ENCODE peak calls at places on chromosomes 6 and 20, in five cellular contexts. L is keratinocyte, A is Peyer's patch, O is NCI-H1436 treated with DMSO at 0.1 percent for 48 hours, I is HCEC 1CT. K is an unnamed sample.

GRCh38 chr6:160264213-160264612 is 5.6 kb upstream of the SLC22A2 start:
- DNase-seq in L (no peak), A (no peak), O (no peak), I (no peak), K (no peak)

GRCh38 chr20:1718604-1719384 is 61.2 kb upstream of the SIRPG start:
- DNase-seq in L (peak), A (no peak), O (no peak), I (peak), K (peak)

GRCh38 chr20:62266340-62266739 is 28.0 kb downstream of the OSBPL2 start:
- DNase-seq in L (no peak), A (no peak), O (no peak), I (no peak), K (no peak)

GRCh38 chr6:52513464-52513863 is 63.4 kb downstream of the TRAM2 start:
- DNase-seq in L (no peak), A (peak), O (no peak), I (no peak), K (no peak)

GRCh38 chr6:11711994-11712698 is 66.5 kb downstream of the ADTRP start:
- DNase-seq in L (no peak), A (no peak), O (no peak), I (no peak), K (no peak)

GRCh38 chr6:26250806-26251075 is 114.3 kb upstream of the BTN3A2 start:
- DNase-seq in L (no peak), A (peak), O (no peak), I (no peak), K (peak)

GRCh38 chr20:35607003-35607735 is 8.5 kb upstream of the SPAG4 start:
- DNase-seq in L (no peak), A (no peak), O (no peak), I (no peak), K (no peak)

GRCh38 chr6:36326351-36326995 is 10.2 kb downstream of the BNIP5 start:
- DNase-seq in L (no peak), A (no peak), O (no peak), I (no peak), K (no peak)

GRCh38 chr6:27138837-27139752 is 108.4 kb upstream of the PRSS16 start:
- DNase-seq in L (no peak), A (peak), O (no peak), I (peak), K (peak)

GRCh38 chr20:49976542-49976941 is 6.2 kb upstream of the SNAI1 start:
- DNase-seq in L (no peak), A (no peak), O (no peak), I (peak), K (no peak)

GRCh38 chr20:23143986-23144695 is 58.0 kb upstream of the CD93 start:
- DNase-seq in L (no peak), A (peak), O (no peak), I (no peak), K (no peak)

GRCh38 chr6:148565931-148566663 is 180.7 kb upstream of the UST start:
- DNase-seq in L (no peak), A (no peak), O (no peak), I (peak), K (peak)

GRCh38 chr20:59159091-59159821 is 4.4 kb upstream of the ZNF831 start:
- DNase-seq in L (no peak), A (peak), O (no peak), I (no peak), K (no peak)

GRCh38 chr6:31350973-31351733 is 5.8 kb downstream of the HLA-B start:
- DNase-seq in L (no peak), A (peak), O (no peak), I (no peak), K (no peak)

GRCh38 chr6:91482498-91482897 is 895.6 kb upstream of the MAP3K7 start:
- DNase-seq in L (no peak), A (no peak), O (no peak), I (no peak), K (no peak)

K was measured in kidney glomerular epithelial cell.